ENCODE peak calls at places on chromosomes 16 and 17, in ten cellular contexts. W, Z, N, Q, U, E, S, B, K and T are unnamed samples.

GRCh38 chr16:12569061-12569460 is 234.6 kb downstream of the CPPED1 start:
- DNase-seq in W (no peak), Z (no peak), N (no peak), Q (no peak), U (no peak), E (no peak), S (no peak), B (no peak), K (no peak), T (no peak)

GRCh38 chr17:39653662-39654331 is 11.4 kb upstream of the TCAP start:
- DNase-seq in W (no peak), Z (no peak), N (peak), Q (peak), U (peak), E (no peak), S (peak), B (peak), K (peak), T (no peak)

GRCh38 chr16:55256412-55257016 is 67.5 kb upstream of the IRX6 start:
- DNase-seq in W (no peak), Z (no peak), N (no peak), Q (no peak), U (no peak), E (no peak), S (no peak), B (no peak), K (no peak), T (no peak)

GRCh38 chr16:80191928-80192327 is 348.9 kb upstream of the DYNLRB2 start:
- DNase-seq in W (no peak), Z (no peak), N (no peak), Q (no peak), U (no peak), E (no peak), S (no peak), B (no peak), K (no peak), T (no peak)

GRCh38 chr17:65055708-65056638 is 567 bp downstream of the GNA13 start:
- DNase-seq in W (peak), Z (peak), N (peak), Q (peak), U (peak), E (peak), S (peak), B (peak), K (peak), T (peak)

GRCh38 chr16:69131167-69131748 is 1.1 kb downstream of the CHTF8 start:
- DNase-seq in W (no peak), Z (peak), N (no peak), Q (peak), U (peak), E (no peak), S (peak), B (no peak), K (peak), T (no peak)

GRCh38 chr16:31842864-31843263 is 30.7 kb upstream of the ZNF267 start:
- DNase-seq in W (no peak), Z (no peak), N (no peak), Q (no peak), U (no peak), E (no peak), S (no peak), B (no peak), K (no peak), T (no peak)

GRCh38 chr17:76076100-76076764 is 1.7 kb downstream of the GALR2 start:
- DNase-seq in W (no peak), Z (no peak), N (no peak), Q (no peak), U (no peak), E (no peak), S (no peak), B (no peak), K (no peak), T (no peak)

GRCh38 chr17:42980766-42981397 is 517 bp downstream of the RUNDC1 start:
- DNase-seq in W (peak), Z (peak), N (peak), Q (peak), U (peak), E (peak), S (peak), B (peak), K (peak), T (peak)

GRCh38 chr16:85557083-85557975 is 55.8 kb upstream of the GSE1 start:
- DNase-seq in W (no peak), Z (no peak), N (no peak), Q (peak), U (no peak), E (no peak), S (no peak), B (peak), K (peak), T (peak)

GRCh38 chr16:714558-715447 is at the start of gene METRN:
- DNase-seq in W (peak), Z (peak), N (peak), Q (peak), U (peak), E (peak), S (peak), B (peak), K (peak), T (peak)

GRCh38 chr17:29931253-29931932 is 1.4 kb upstream of the SSH2 start:
- DNase-seq in W (peak), Z (peak), N (peak), Q (peak), U (peak), E (peak), S (peak), B (peak), K (peak), T (peak)

GRCh38 chr16:29304251-29304900 is 102.1 kb downstream of the NPIPB11 start:
- DNase-seq in W (no peak), Z (no peak), N (no peak), Q (no peak), U (no peak), E (no peak), S (no peak), B (no peak), K (no peak), T (no peak)

GRCh38 chr16:67950335-67950843 is 6.5 kb upstream of the LCAT start:
- DNase-seq in W (no peak), Z (no peak), N (no peak), Q (no peak), U (no peak), E (peak), S (no peak), B (no peak), K (no peak), T (no peak)

GRCh38 chr16:25260416-25260815 is 2.8 kb upstream of the ZKSCAN2 start:
- DNase-seq in W (no peak), Z (peak), N (no peak), Q (no peak), U (no peak), E (no peak), S (peak), B (no peak), K (no peak), T (no peak)

GRCh38 chr16:26614102-26614864 is 452.4 kb upstream of the C16orf82 start:
- DNase-seq in W (no peak), Z (no peak), N (no peak), Q (no peak), U (no peak), E (no peak), S (no peak), B (no peak), K (no peak), T (no peak)

GRCh38 chr16:88195021-88195581 is 187.7 kb upstream of the ZNF469 start:
- DNase-seq in W (no peak), Z (peak), N (no peak), Q (no peak), U (no peak), E (no peak), S (no peak), B (no peak), K (peak), T (no peak)

GRCh38 chr16:22937169-22937568 is 123.2 kb downstream of the HS3ST2 start:
- DNase-seq in W (no peak), Z (no peak), N (no peak), Q (no peak), U (no peak), E (no peak), S (no peak), B (no peak), K (no peak), T (no peak)

GRCh38 chr17:73293480-73293911 is 18.3 kb downstream of the CDC42EP4 start:
- DNase-seq in W (peak), Z (peak), N (no peak), Q (peak), U (no peak), E (peak), S (peak), B (no peak), K (peak), T (peak)

GRCh38 chr17:62601438-62601837 is 26.0 kb upstream of the MRC2 start:
- DNase-seq in W (no peak), Z (no peak), N (no peak), Q (no peak), U (no peak), E (no peak), S (no peak), B (no peak), K (no peak), T (no peak)

GRCh38 chr17:861364-861763 is 79.2 kb downstream of the MRM3 start:
- DNase-seq in W (no peak), Z (no peak), N (no peak), Q (no peak), U (no peak), E (no peak), S (no peak), B (no peak), K (no peak), T (no peak)
- H3K27ac ChIP-seq in W (no peak), Z (no peak), N (no peak), Q (peak), U (no peak), E (no peak), S (no peak), B (no peak), K (peak), T (peak)

DNA sequence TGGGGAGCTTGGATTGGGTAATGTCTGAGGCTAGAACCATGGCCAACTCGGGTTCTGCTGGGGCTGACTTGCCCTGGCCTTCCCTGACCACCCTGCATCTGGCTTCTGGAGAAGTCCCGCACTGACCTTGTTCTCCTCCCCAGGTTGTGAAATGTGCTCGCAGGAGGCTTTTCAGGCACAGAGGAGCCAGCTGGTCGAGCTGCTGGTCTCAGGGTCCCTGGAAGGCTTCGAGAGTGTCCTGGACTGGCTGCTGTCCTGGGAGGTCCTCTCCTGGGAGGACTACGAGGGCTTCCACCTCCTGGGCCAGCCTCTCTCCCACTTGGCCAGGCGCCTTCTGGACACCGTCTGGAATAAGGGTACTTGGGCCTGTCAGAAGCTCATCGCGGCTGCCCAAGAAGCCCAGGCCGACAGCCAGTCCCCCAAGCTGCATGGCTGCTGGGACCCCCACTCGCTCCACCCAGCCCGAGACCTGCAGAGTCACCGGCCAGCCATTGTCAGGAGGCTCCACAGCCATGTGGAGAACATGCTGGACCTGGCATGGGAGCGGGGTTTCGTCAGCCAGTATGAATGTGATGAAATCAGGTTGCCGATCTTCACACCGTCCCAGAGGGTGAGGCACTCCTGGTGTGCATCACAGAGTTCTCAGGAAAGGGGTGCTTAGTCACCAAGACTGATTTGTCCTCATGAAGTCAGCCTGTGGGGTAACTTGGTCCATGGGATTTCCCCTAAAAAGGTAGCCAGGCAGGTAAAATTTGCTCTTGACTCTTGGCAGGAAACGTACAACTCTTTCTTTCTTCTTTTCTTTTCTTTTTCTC is 6.1 kb downstream of the NOD2 start:
- DNase-seq in W (no peak), Z (peak), N (no peak), Q (peak), U (no peak), E (no peak), S (no peak), B (peak), K (no peak), T (no peak)
- H3K27ac ChIP-seq in W (no peak), Z (no peak), N (no peak), Q (peak), U (no peak), E (peak), S (no peak), B (peak), K (no peak), T (no peak)

GRCh38 chr17:58873926-58874325 is 118.3 kb downstream of the PPM1E start:
- DNase-seq in W (no peak), Z (no peak), N (no peak), Q (no peak), U (no peak), E (no peak), S (no peak), B (no peak), K (no peak), T (no peak)

GRCh38 chr17:58875261-58875660 is 119.6 kb downstream of the PPM1E start:
- DNase-seq in W (no peak), Z (no peak), N (no peak), Q (no peak), U (no peak), E (no peak), S (no peak), B (no peak), K (no peak), T (no peak)

GRCh38 chr17:58865301-58865700 is 109.6 kb downstream of the PPM1E start:
- DNase-seq in W (no peak), Z (no peak), N (no peak), Q (no peak), U (no peak), E (no peak), S (no peak), B (no peak), K (no peak), T (no peak)

GRCh38 chr17:58870747-58871146 is 115.1 kb downstream of the PPM1E start:
- DNase-seq in W (no peak), Z (no peak), N (no peak), Q (no peak), U (no peak), E (no peak), S (no peak), B (no peak), K (no peak), T (no peak)
- H3K27ac ChIP-seq in W (no peak), Z (no peak), N (no peak), Q (no peak), U (no peak), E (no peak), S (no peak), B (no peak), K (no peak), T (no peak)

DNA sequence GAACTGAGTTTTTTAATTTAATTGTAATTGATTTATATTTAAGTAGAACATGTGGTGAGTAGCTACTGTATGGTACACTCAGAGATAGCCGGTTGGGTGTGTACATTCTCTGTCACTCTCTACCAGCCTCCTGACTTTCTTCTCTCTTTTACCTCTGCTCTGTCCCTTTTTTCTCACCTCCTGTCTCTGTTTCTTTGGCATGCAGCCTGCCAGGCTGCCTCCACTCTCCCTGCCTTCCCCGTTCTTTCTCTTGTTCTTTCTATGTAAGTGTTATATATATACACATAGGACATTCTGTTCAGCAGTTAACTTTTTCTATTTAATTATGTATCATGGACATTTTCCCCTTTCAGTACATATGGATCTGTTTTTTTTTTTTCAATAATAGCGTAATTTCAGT is 50.8 kb downstream of the MRTFB start:
- DNase-seq in W (no peak), Z (no peak), N (no peak), Q (no peak), U (no peak), E (no peak), S (no peak), B (no peak), K (no peak), T (no peak)
- H3K27ac ChIP-seq in W (no peak), Z (no peak), N (no peak), Q (no peak), U (no peak), E (no peak), S (no peak), B (no peak), K (no peak), T (no peak)

GRCh38 chr16:18832613-18833012 is 31.3 kb upstream of the ARL6IP1 start:
- DNase-seq in W (no peak), Z (no peak), N (no peak), Q (no peak), U (no peak), E (no peak), S (no peak), B (no peak), K (no peak), T (no peak)
- H3K27ac ChIP-seq in W (no peak), Z (no peak), N (no peak), Q (no peak), U (no peak), E (no peak), S (no peak), B (no peak), K (no peak), T (no peak)

GRCh38 chr16:86768999-86769398 is 190.7 kb downstream of the FOXL1 start:
- DNase-seq in W (no peak), Z (peak), N (no peak), Q (peak), U (peak), E (no peak), S (peak), B (no peak), K (peak), T (no peak)

GRCh38 chr16:86772671-86773338 is 194.5 kb downstream of the FOXL1 start:
- DNase-seq in W (no peak), Z (peak), N (no peak), Q (no peak), U (no peak), E (no peak), S (peak), B (no peak), K (no peak), T (no peak)

GRCh38 chr16:86773339-86773715 is 195.0 kb downstream of the FOXL1 start:
- DNase-seq in W (no peak), Z (no peak), N (no peak), Q (no peak), U (no peak), E (no peak), S (no peak), B (no peak), K (no peak), T (no peak)

GRCh38 chr16:86772231-86772510 is 193.8 kb downstream of the FOXL1 start:
- DNase-seq in W (no peak), Z (peak), N (no peak), Q (no peak), U (no peak), E (no peak), S (peak), B (no peak), K (no peak), T (no peak)

DNA sequence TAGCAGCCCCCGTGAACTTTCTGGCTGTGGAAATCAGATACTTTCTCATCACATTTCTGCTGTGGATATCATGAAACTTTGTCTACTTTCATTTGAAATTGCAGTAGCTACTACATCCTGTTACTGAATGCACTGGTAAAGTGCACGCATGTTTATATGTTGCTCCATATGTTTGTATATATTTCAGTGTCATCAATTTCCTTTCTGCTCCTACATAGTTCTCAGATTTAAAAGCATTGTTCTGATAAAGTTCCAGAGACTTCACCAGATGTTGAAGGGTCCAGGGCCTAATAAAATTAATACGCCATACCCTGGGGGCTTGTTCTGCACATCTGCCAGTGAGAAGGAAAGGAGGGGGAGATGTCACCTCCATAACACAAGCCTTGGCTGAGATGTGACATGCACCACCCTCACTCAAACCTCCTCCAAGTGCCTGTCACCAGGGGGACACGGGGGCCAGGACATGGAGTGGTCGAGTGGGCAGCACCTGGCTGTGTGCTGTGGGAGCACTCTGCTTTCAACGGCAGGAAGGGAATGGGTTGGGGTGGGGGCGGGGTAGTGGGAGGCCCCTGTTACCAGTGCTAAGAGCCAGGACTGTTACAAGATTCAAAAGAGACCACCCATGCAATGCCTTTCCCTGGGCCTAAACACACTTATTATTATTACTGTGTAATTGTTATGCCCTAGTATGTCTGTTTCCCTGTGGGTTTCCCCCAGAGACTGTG is 193.3 kb downstream of the FOXL1 start:
- DNase-seq in W (no peak), Z (peak), N (no peak), Q (no peak), U (no peak), E (no peak), S (no peak), B (no peak), K (no peak), T (no peak)
- H3K27ac ChIP-seq in W (no peak), Z (no peak), N (no peak), Q (no peak), U (no peak), E (no peak), S (peak), B (no peak), K (no peak), T (no peak)

DNA sequence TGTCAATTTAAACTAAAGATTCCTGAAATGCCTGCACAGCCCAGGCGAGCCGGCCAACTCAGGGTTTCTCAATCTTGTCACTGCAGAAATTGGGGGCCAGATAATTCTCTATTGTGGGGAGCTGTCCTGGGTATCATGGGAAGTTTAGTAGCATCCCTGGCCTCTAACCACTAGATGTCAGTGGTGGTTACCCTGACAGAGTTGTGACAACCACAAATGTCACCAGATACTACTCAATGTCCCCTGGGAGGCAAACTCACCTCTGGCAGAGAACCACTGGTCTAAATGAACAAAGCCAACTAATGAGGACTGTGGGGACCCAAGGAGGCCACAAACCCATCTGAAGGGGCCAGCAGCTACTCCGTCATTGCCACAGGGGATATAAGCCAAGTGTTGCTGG is 90.9 kb downstream of the MYH11 start:
- DNase-seq in W (no peak), Z (peak), N (no peak), Q (peak), U (peak), E (no peak), S (peak), B (no peak), K (peak), T (no peak)
- H3K27ac ChIP-seq in W (no peak), Z (no peak), N (no peak), Q (no peak), U (no peak), E (no peak), S (no peak), B (no peak), K (no peak), T (no peak)

GRCh38 chr17:50719144-50719923 is at the start of gene LUC7L3:
- DNase-seq in W (peak), Z (peak), N (peak), Q (peak), U (peak), E (peak), S (peak), B (peak), K (peak), T (peak)
- H3K27ac ChIP-seq in W (peak), Z (peak), N (peak), Q (peak), U (peak), E (peak), S (peak), B (peak), K (peak), T (peak)

DNA sequence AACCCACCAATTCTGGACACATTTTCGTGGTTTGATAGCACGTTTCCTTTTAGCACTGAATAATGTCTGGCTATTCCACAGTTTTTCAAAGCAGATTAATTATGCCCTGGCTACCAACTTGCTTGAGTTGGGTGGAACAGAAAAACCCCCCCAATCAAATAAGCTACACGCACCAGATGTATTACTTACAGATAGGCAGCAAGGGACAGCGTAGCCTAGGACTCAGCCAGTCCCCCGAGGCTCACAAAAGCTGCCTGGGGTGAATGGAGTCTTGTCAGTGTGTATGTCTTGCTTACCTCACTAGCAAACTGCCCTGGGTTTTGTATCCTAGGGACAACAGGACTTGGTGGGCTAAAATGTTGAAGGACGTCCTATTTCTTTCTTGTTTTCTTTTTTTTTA is 12.2 kb downstream of the FZD2 start:
- DNase-seq in W (no peak), Z (no peak), N (no peak), Q (no peak), U (no peak), E (no peak), S (no peak), B (no peak), K (no peak), T (no peak)
- H3K27ac ChIP-seq in W (no peak), Z (peak), N (no peak), Q (no peak), U (no peak), E (no peak), S (no peak), B (no peak), K (peak), T (no peak)